ENCODE peak calls at places on chromosomes 16 and 17, in nine cellular contexts. Y is GM23338; O is tibial artery; L is fibroblast of lung; J is cardiac fibroblast; R is CD8-positive, alpha-beta T cell; W is BJ; Q is mammary epithelial cell; P is AG04449. S is an unnamed sample.

GRCh38 chr16:84268661-84269060 is 26.0 kb upstream of the WFDC1 start:
- DNase-seq in R (no peak), O (no peak), P (no peak), L (no peak), J (no peak), Q (no peak), Y (no peak), W (no peak), S (no peak)

GRCh38 chr17:57881783-57882291 is 32.0 kb upstream of the MRPS23 start:
- DNase-seq in R (no peak), J (no peak), Y (no peak), P (no peak), W (no peak), Q (no peak), L (no peak), O (no peak), S (peak; percentile 46)

GRCh38 chr17:37720989-37721388 is 23.9 kb downstream of the HNF1B start:
- DNase-seq in R (no peak), Q (no peak), O (no peak), Y (no peak), P (no peak), W (no peak), J (no peak), L (no peak), S (no peak)

GRCh38 chr16:57626420-57627170 is 1.8 kb upstream of the ADGRG1 start:
- DNase-seq in P (no peak), Y (no peak), R (no peak), L (no peak), J (no peak), O (no peak), W (no peak), Q (no peak), S (no peak)

GRCh38 chr16:6124136-6124535 is 1026.5 kb upstream of the EEF2KMT start:
- DNase-seq in L (no peak), Q (no peak), Y (no peak), R (no peak), W (no peak), J (no peak), O (no peak), P (no peak), S (no peak)

GRCh38 chr16:1708768-1709180 is 2.8 kb downstream of the MAPK8IP3 start:
- DNase-seq in P (no peak), Y (no peak), R (no peak), W (no peak), Q (no peak), L (peak; percentile 48), O (no peak), J (peak; percentile 62), S (peak; percentile 39)

GRCh38 chr17:75093543-75094158 is 5.9 kb downstream of the SLC16A5 start:
- DNase-seq in R (no peak), J (no peak), P (no peak), Y (no peak), O (no peak), W (no peak), L (no peak), Q (no peak), S (no peak)

GRCh38 chr17:30084773-30085172 is 31.8 kb upstream of the NSRP1 start:
- DNase-seq in Y (no peak), J (no peak), L (no peak), O (no peak), R (no peak), W (no peak), Q (no peak), P (no peak), S (no peak)

GRCh38 chr16:87675111-87675510 is 72.8 kb downstream of the JPH3 start:
- DNase-seq in O (no peak), Y (peak; percentile 46), L (no peak), P (no peak), J (no peak), W (no peak), Q (no peak), R (no peak), S (no peak)

GRCh38 chr16:1108299-1109252 is 12.5 kb upstream of the C1QTNF8 start:
- DNase-seq in W (no peak), R (no peak), L (peak; percentile 29), J (no peak), O (peak; percentile 90), P (no peak), Y (no peak), Q (no peak), S (peak; percentile 1)

GRCh38 chr16:50323335-50324011 is 45.3 kb downstream of the BRD7 start:
- DNase-seq in L (peak; percentile 60), J (peak; percentile 61), Q (no peak), O (no peak), R (no peak), W (peak; percentile 9), Y (no peak), P (no peak), S (peak; percentile 38)

GRCh38 chr16:79434771-79435170 is 165.8 kb downstream of the MAF start:
- DNase-seq in W (no peak), O (no peak), P (no peak), J (no peak), Q (no peak), Y (no peak), R (no peak), L (no peak), S (no peak)

GRCh38 chr16:79436885-79437284 is 163.7 kb downstream of the MAF start:
- DNase-seq in L (no peak), W (no peak), Q (no peak), Y (no peak), P (no peak), R (no peak), J (no peak), O (no peak), S (no peak)

GRCh38 chr16:79434097-79434496 is 166.4 kb downstream of the MAF start:
- DNase-seq in Q (no peak), W (no peak), P (no peak), J (no peak), Y (no peak), O (no peak), R (no peak), L (no peak), S (no peak)

GRCh38 chr16:79439866-79440265 is 160.7 kb downstream of the MAF start:
- DNase-seq in W (no peak), Q (no peak), R (no peak), O (no peak), L (no peak), Y (no peak), J (no peak), P (no peak), S (no peak)

DNA sequence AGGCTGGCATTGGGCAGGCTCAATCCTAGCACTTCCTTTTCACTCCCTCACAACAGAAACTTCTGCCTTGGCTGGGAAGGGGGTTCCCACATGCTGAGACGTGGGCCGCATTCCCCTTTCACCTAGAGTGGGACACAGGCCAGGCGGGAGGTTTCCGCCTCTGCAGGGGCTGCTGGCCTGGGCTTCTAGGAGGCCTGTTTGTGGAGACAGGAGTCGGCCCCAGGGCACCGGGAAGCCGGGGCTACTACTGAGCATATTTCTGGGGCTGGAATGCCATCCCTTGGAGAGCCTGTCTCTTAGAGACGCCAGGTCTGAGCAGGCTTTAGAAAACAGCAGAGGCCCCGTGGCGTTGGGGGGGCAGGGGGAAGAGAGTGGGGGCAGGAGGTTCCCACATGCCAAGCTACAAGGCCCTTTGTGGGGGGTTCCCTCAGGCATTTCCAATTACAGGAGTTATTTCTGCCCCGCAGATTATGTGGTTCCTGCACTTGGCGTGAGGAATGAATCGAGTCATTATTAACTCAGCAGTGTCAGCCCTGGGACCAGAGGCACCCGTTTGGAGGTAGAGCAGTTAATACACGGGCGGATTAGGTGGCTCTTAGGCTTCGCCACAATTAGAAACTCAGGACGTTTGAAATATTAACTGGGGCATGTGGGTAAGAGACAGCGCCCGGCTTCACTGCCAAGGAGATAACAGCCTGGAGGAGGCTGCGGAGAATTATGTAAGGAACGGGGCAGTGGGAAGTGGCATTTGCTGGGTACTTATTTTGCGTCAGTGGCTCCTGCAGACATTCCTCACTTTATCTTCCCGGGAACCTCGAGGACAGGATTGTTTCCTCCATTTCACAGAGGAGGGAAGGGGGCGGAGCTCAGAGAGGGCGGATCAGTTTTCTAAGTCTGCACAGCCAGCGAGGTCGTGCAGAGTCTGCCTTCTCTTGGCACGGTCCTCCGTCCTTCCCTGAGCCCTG is 162.5 kb downstream of the MAF start:
- DNase-seq in L (no peak), O (no peak), J (no peak), R (no peak), Q (no peak), W (no peak), Y (peak; percentile 44), P (no peak), S (peak; percentile 0)
- H3K4me3 ChIP-seq in L (no peak overlapping the region), O (peak overlapping the region; percentile 40), J (no peak overlapping the region), R (no peak overlapping the region), Q (no peak overlapping the region), W (no peak overlapping the region), Y (no peak overlapping the region), P (no peak overlapping the region), S (no peak overlapping the region)

GRCh38 chr16:13378151-13378550 is 476.8 kb downstream of the SHISA9 start:
- DNase-seq in W (no peak), O (no peak), Q (peak; percentile 50), Y (no peak), J (no peak), P (no peak), R (no peak), L (no peak), S (no peak)
- TF ChIP-seq CTCF in W (no peak), O (no peak), Q (no peak), Y (no peak), J (no peak), P (no peak), R (no peak), L (no peak), S (no peak)

DNA sequence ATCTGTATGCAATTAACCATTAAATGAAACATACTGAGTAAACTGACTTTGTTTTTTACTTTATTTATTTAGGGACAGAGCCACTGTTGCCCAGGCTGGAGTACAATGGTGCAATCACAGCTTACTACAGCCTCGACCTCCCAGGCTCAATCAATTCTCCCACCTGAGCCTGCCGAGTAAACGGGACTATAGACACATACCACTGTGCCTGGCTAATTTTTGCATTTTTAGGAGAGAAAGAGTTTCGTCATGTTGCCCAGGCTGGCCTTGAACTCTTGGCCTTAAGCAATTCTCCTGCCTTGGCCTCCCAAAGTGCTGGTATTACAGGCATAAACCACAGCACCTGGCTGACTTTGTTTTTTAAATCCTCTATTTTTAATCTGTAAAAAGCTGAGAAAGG is 42.6 kb downstream of the ANKFY1 start:
- DNase-seq in O (no peak), J (no peak), R (no peak), P (no peak), Q (no peak), Y (no peak), L (no peak), W (no peak), S (no peak)
- H3K4me3 ChIP-seq in O (peak overlapping the region; percentile 13), J (no peak overlapping the region), R (no peak overlapping the region), P (no peak overlapping the region), Q (no peak overlapping the region), Y (no peak overlapping the region), L (no peak overlapping the region), W (no peak overlapping the region), S (no peak overlapping the region)

GRCh38 chr17:44832821-44833220 is 2.7 kb upstream of the GJC1 start:
- DNase-seq in J (no peak), O (no peak), L (no peak), Y (peak; percentile 81), Q (no peak), P (no peak), R (no peak), W (no peak), S (no peak)
- TF ChIP-seq CTCF in J (no peak), O (no peak), L (no peak), Y (peak; percentile 53), Q (no peak), P (peak; percentile 3), R (no peak), W (peak; percentile 27), S (no peak)

S was measured in astrocyte of the spinal cord.